ENCODE peak calls at places on chromosome 21, in six cellular contexts. U is tibial nerve, O is K562, R is pancreas, Z is left lung, Y is aorta. F is an unnamed sample.

GRCh38 chr21:39696196-39696595 is 48.8 kb upstream of the IGSF5 start:
- DNase-seq in O (no peak), Z (no peak), R (no peak), Y (no peak), U (no peak), F (no peak)

GRCh38 chr21:29221259-29221744 is 77.4 kb upstream of the BACH1 start:
- DNase-seq in U (no peak), R (peak), O (no peak), Y (no peak), Z (no peak), F (no peak)

GRCh38 chr21:41098076-41098475 is 69.9 kb upstream of the BACE2 start:
- DNase-seq in Y (no peak), O (no peak), Z (no peak), U (no peak), R (no peak), F (no peak)

GRCh38 chr21:28442624-28443023 is 550.1 kb downstream of the LTN1 start:
- DNase-seq in O (no peak), U (no peak), Y (no peak), R (no peak), Z (no peak), F (no peak)

GRCh38 chr21:43005635-43006034 is 31.3 kb downstream of the PKNOX1 start:
- DNase-seq in R (peak), U (no peak), Z (no peak), O (no peak), Y (no peak), F (no peak)

GRCh38 chr21:14737922-14738321 is 191.8 kb upstream of the SAMSN1 start:
- DNase-seq in Z (no peak), R (peak), U (no peak), O (no peak), Y (no peak), F (no peak)

GRCh38 chr21:46004168-46004861 is 22.7 kb downstream of the COL6A1 start:
- DNase-seq in Y (no peak), O (no peak), Z (peak), R (no peak), U (peak), F (peak)

GRCh38 chr21:17829472-17829871 is 10.3 kb upstream of the C21orf91 start:
- DNase-seq in Z (no peak), R (no peak), U (no peak), Y (no peak), O (no peak), F (no peak)

GRCh38 chr21:46092811-46093667 is 4.9 kb upstream of the COL6A2 start:
- DNase-seq in O (peak), U (no peak), R (no peak), Y (peak), Z (peak), F (peak)

GRCh38 chr21:41602511-41602910 is 94.6 kb upstream of the TMPRSS2 start:
- DNase-seq in R (no peak), Z (no peak), O (no peak), U (no peak), Y (peak), F (no peak)

GRCh38 chr21:45378258-45378966 is 26.6 kb upstream of the COL18A1 start:
- DNase-seq in Y (peak), R (no peak), O (no peak), Z (peak), U (no peak), F (peak)

GRCh38 chr21:45080639-45081414 is 6.4 kb downstream of the ADARB1 start:
- DNase-seq in U (no peak), Y (peak), R (no peak), Z (no peak), O (peak), F (peak)

GRCh38 chr21:42515708-42516502 is 2.3 kb downstream of the SLC37A1 start:
- DNase-seq in U (no peak), Y (no peak), R (no peak), Z (no peak), O (no peak), F (no peak)

GRCh38 chr21:45318556-45319341 is 31.1 kb upstream of the POFUT2 start:
- DNase-seq in O (peak), U (no peak), Y (peak), R (no peak), Z (no peak), F (peak)

GRCh38 chr21:43193088-43193650 is 24.4 kb downstream of the CRYAA start:
- DNase-seq in U (peak), O (no peak), Y (no peak), R (no peak), Z (no peak), F (no peak)

GRCh38 chr21:14057313-14057712 is 153.4 kb downstream of the LIPI start:
- DNase-seq in Y (peak), Z (peak), R (no peak), U (no peak), O (no peak), F (no peak)

GRCh38 chr21:32993894-32994293 is 31.8 kb upstream of the OLIG2 start:
- DNase-seq in Y (no peak), U (no peak), R (no peak), O (no peak), Z (no peak), F (no peak)

GRCh38 chr21:10425856-10426255 is 95.5 kb upstream of the TPTE start:
- DNase-seq in O (no peak), Z (no peak), Y (no peak), R (no peak), U (no peak), F (no peak)

GRCh38 chr21:9760398-9761074 is 760.8 kb upstream of the TPTE start:
- DNase-seq in R (no peak), Y (no peak), O (no peak), Z (no peak), U (no peak), F (no peak)

GRCh38 chr21:28069446-28069845 is 923.2 kb downstream of the LTN1 start:
- DNase-seq in O (no peak), R (no peak), Y (no peak), U (no peak), Z (no peak), F (no peak)

GRCh38 chr21:43721939-43722338 is 3.0 kb downstream of the PDXK start:
- DNase-seq in O (no peak), R (no peak), U (no peak), Z (no peak), Y (no peak), F (no peak)

GRCh38 chr21:39444406-39445145 is 1.0 kb downstream of the LCA5L start:
- DNase-seq in Z (no peak), R (no peak), O (no peak), Y (no peak), U (no peak), F (peak)

GRCh38 chr21:45457832-45458172 is 52.8 kb downstream of the COL18A1 start:
- DNase-seq in U (no peak), O (no peak), R (no peak), Y (no peak), Z (peak), F (no peak)

GRCh38 chr21:39660596-39660995 is 47.9 kb downstream of the B3GALT5 start:
- DNase-seq in Z (no peak), O (no peak), Y (no peak), R (peak), U (no peak), F (peak)

GRCh38 chr21:43644609-43645008 is 14.7 kb downstream of the HSF2BP start:
- DNase-seq in U (no peak), Z (no peak), R (no peak), Y (no peak), O (no peak), F (no peak)

GRCh38 chr21:43193651-43194302 is 25.0 kb downstream of the CRYAA start:
- DNase-seq in R (no peak), O (no peak), Y (peak), Z (no peak), U (peak), F (no peak)

GRCh38 chr21:21102874-21103273 is 104.7 kb downstream of the NCAM2 start:
- DNase-seq in O (no peak), Z (no peak), R (no peak), U (no peak), Y (no peak), F (no peak)

GRCh38 chr21:44594406-44594916 is 2.2 kb upstream of the KRTAP10-6 start:
- DNase-seq in U (no peak), O (no peak), Z (no peak), R (no peak), Y (no peak), F (no peak)

GRCh38 chr21:46559291-46559983 is 45.4 kb downstream of the S100B start:
- DNase-seq in R (no peak), Z (no peak), U (no peak), O (no peak), Y (peak), F (no peak)

GRCh38 chr21:41610042-41610839 is 102.3 kb upstream of the TMPRSS2 start:
- DNase-seq in U (no peak), O (peak), Y (peak), Z (no peak), R (peak), F (no peak)

GRCh38 chr21:41199123-41199522 is 31.2 kb downstream of the BACE2 start:
- DNase-seq in R (no peak), Z (no peak), U (no peak), Y (no peak), O (no peak), F (no peak)

GRCh38 chr21:16708431-16708830 is 804.4 kb upstream of the CXADR start:
- DNase-seq in Y (no peak), R (no peak), Z (no peak), U (no peak), O (no peak), F (peak)

GRCh38 chr21:41606706-41607105 is 98.7 kb upstream of the TMPRSS2 start:
- DNase-seq in Y (peak), U (no peak), O (no peak), Z (no peak), R (no peak), F (no peak)

GRCh38 chr21:41189147-41189538 is 21.2 kb downstream of the BACE2 start:
- DNase-seq in Z (no peak), R (no peak), U (no peak), O (no peak), Y (no peak), F (no peak)

DNA sequence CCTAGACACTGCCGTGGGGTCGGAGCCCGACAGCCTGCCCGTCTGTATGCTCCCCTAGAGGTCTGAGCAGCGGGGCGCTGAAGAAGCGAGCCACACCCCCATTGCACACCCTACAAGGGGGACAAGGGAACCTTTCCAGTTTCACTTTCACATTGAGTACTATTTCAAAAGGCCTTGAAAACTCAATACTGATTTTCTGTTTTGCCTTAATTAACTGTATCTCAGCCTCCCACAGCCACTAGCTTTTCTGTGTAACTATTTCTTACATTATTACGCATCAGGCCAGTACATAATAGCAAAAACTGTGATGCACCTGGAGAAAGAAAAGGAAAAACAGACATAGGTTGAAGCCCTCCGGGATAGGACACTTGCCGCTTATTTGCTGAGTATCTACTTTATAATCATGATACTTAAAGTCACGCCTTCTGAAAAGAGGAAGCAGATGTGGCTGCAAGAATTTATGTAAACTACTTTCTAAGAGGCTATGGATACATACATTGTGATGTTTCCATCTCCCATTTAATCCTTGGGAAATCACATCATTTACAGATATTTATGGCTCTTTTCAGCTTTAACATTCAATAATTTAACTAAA is 1719.5 kb downstream of the MRPL39 start:
- DNase-seq in Y (no peak), U (no peak), O (no peak), Z (no peak), R (no peak), F (no peak)
- H3K4me3 ChIP-seq in Y (no peak), U (peak), O (peak), Z (no peak), R (no peak), F (no peak)

GRCh38 chr21:26425576-26425975 is 147.5 kb downstream of the CYYR1 start:
- DNase-seq in O (no peak), Y (no peak), U (no peak), R (no peak), Z (no peak), F (no peak)
- H3K4me3 ChIP-seq in O (no peak), Y (no peak), U (no peak), R (no peak), Z (no peak), F (no peak)

DNA sequence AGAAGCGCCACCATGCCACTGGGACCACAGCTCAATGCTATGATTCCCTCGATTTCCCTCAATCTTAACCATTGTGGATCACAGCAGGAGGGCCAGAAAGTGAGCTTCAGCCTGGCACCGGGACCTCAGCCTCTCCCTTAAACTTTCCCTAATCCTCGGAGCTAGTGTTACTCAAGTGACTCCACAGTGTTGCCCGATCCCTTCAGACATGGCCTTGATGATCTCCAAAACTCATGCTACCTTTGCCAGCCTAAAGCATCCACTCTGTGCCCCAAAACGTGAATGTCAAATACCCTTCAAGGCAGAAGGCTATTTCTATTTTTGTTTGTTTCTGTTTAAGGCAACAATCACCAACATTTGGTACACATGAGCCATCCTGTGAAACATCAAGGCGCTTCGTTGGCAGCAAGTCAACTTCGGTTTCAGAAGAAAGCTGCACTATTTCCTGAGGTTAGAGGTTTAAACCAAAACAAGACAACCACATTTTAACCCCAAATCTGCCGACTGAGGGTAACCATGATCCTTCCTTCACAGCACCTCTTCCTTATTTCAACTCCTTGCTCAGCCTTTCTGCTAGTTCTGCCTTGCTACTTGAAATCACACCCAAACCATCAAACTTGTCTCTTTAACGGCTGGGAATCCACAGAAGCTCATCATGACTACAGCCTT is 94.4 kb upstream of the KRTAP19-8 start:
- DNase-seq in O (no peak), Z (no peak), Y (no peak), U (no peak), R (no peak), F (no peak)
- H3K4me3 ChIP-seq in O (no peak), Z (no peak), Y (no peak), U (no peak), R (no peak), F (no peak)

GRCh38 chr21:35426897-35427296 is 377.8 kb upstream of the RUNX1 start:
- DNase-seq in U (no peak), R (no peak), Y (no peak), Z (no peak), O (no peak), F (no peak)

GRCh38 chr21:35427320-35428040 is 378.4 kb upstream of the RUNX1 start:
- DNase-seq in R (no peak), Y (no peak), O (no peak), U (no peak), Z (no peak), F (peak)

GRCh38 chr21:35428927-35429326 is 379.8 kb upstream of the RUNX1 start:
- DNase-seq in O (no peak), U (no peak), Y (no peak), R (no peak), Z (no peak), F (no peak)

GRCh38 chr21:35428489-35428888 is 379.4 kb upstream of the RUNX1 start:
- DNase-seq in Z (peak), O (no peak), U (no peak), Y (no peak), R (no peak), F (no peak)

GRCh38 chr21:35428041-35428400 is 378.9 kb upstream of the RUNX1 start:
- DNase-seq in U (no peak), R (no peak), O (no peak), Z (no peak), Y (no peak), F (no peak)
- H3K4me3 ChIP-seq in U (no peak), R (no peak), O (no peak), Z (no peak), Y (no peak), F (no peak)

GRCh38 chr21:34881894-34882371 is 167.2 kb downstream of the RUNX1 start:
- DNase-seq in R (no peak), Y (no peak), O (no peak), U (no peak), Z (no peak), F (no peak)
- H3K4me3 ChIP-seq in R (no peak), Y (no peak), O (no peak), U (no peak), Z (peak), F (no peak)

GRCh38 chr21:36965720-36966065 is 776 bp downstream of the HLCS start:
- DNase-seq in Z (no peak), O (no peak), U (no peak), Y (no peak), R (no peak), F (no peak)

GRCh38 chr21:36966846-36967657 is 583 bp upstream of the HLCS start:
- DNase-seq in Y (peak), U (no peak), O (no peak), Z (no peak), R (no peak), F (peak)

GRCh38 chr21:36966066-36966845 is at the start of gene HLCS:
- DNase-seq in Y (no peak), R (peak), U (peak), O (peak), Z (peak), F (peak)

GRCh38 chr21:36964398-36964797 is 2.1 kb downstream of the HLCS start:
- DNase-seq in O (peak), Z (no peak), Y (no peak), U (no peak), R (no peak), F (no peak)

GRCh38 chr21:36964832-36965719 is 1.4 kb downstream of the HLCS start:
- DNase-seq in O (peak), R (no peak), Z (no peak), U (no peak), Y (no peak), F (no peak)
- H3K4me3 ChIP-seq in O (peak), R (no peak), Z (peak), U (no peak), Y (peak), F (no peak)